ENCODE peak calls at places on chromosomes 12 and 14, in four cellular contexts. S, F, L and K are unnamed samples. For H3K4me1, the result is how much of the 10 kb centered on the place peaks cover.

GRCh38 chr14:53325176-53325806 is 172.2 kb upstream of the DDHD1 start:
- DNase-seq in S (peak), F (no peak), L (no peak), K (no peak)

GRCh38 chr14:22549981-22550670 is 38.9 kb downstream of the DAD1 start:
- DNase-seq in S (peak), F (no peak), L (peak), K (no peak)

GRCh38 chr12:3178671-3179413 is 101.7 kb downstream of the TSPAN9 start:
- DNase-seq in S (no peak), F (no peak), L (no peak), K (no peak)

GRCh38 chr12:82968644-82969339 is 282.1 kb downstream of the TMTC2 start:
- DNase-seq in S (peak), F (no peak), L (no peak), K (no peak)

GRCh38 chr14:33805593-33805992 is 145.3 kb downstream of the EGLN3 start:
- DNase-seq in S (no peak), F (no peak), L (no peak), K (peak)

GRCh38 chr14:47278233-47278842 is 397.1 kb downstream of the MDGA2 start:
- DNase-seq in S (peak), F (no peak), L (peak), K (peak)

GRCh38 chr12:22437031-22437806 is 102.7 kb upstream of the ST8SIA1 start:
- DNase-seq in S (no peak), F (no peak), L (peak), K (peak)

GRCh38 chr12:101782544-101782855 is 43.2 kb upstream of the SYCP3 start:
- DNase-seq in S (no peak), F (no peak), L (peak), K (no peak)

GRCh38 chr12:123044351-123044750 is 63.9 kb downstream of the ARL6IP4 start:
- DNase-seq in S (no peak), F (no peak), L (no peak), K (no peak)

GRCh38 chr14:92680781-92681650 is 67.4 kb downstream of the LGMN start:
- DNase-seq in S (peak), F (peak), L (peak), K (peak)

GRCh38 chr12:124338448-124338847 is 43.6 kb downstream of the RFLNA start:
- DNase-seq in S (no peak), F (no peak), L (no peak), K (no peak)

GRCh38 chr12:97211421-97211820 is 251.2 kb upstream of the RMST start:
- DNase-seq in S (no peak), F (no peak), L (no peak), K (no peak)

GRCh38 chr12:71216725-71217579 is 59.2 kb upstream of the TSPAN8 start:
- DNase-seq in S (peak), F (no peak), L (peak), K (peak)

GRCh38 chr12:31732926-31733548 is 4.2 kb upstream of the AMN1 start:
- DNase-seq in S (peak), F (no peak), L (peak), K (no peak)

GRCh38 chr12:2563709-2564108 is 231.1 kb upstream of the FKBP4 start:
- DNase-seq in S (no peak), F (no peak), L (no peak), K (no peak)

GRCh38 chr14:92695562-92695961 is 52.9 kb downstream of the LGMN start:
- DNase-seq in S (no peak), F (no peak), L (no peak), K (no peak)

GRCh38 chr12:70408004-70408790 is 42.1 kb downstream of the KCNMB4 start:
- DNase-seq in S (no peak), F (no peak), L (no peak), K (no peak)

GRCh38 chr12:68098939-68099338 is 60.6 kb downstream of the IFNG start:
- DNase-seq in S (no peak), F (no peak), L (no peak), K (no peak)

GRCh38 chr12:117071009-117071408 is 28.2 kb downstream of the TESC start:
- DNase-seq in S (no peak), F (no peak), L (no peak), K (no peak)

GRCh38 chr12:117068492-117068891 is 30.7 kb downstream of the TESC start:
- DNase-seq in S (no peak), F (no peak), L (no peak), K (no peak)

GRCh38 chr12:117067638-117068037 is 31.6 kb downstream of the TESC start:
- DNase-seq in S (no peak), F (no peak), L (no peak), K (no peak)

GRCh38 chr12:117069926-117070900 is 29.0 kb downstream of the TESC start:
- DNase-seq in S (no peak), F (peak), L (no peak), K (no peak)

GRCh38 chr12:117069126-117069788 is 30.0 kb downstream of the TESC start:
- DNase-seq in S (no peak), F (no peak), L (no peak), K (no peak)
- H3K4me1 ChIP-seq in S (under half), F (half or more), L (under half), K (under half)

DNA sequence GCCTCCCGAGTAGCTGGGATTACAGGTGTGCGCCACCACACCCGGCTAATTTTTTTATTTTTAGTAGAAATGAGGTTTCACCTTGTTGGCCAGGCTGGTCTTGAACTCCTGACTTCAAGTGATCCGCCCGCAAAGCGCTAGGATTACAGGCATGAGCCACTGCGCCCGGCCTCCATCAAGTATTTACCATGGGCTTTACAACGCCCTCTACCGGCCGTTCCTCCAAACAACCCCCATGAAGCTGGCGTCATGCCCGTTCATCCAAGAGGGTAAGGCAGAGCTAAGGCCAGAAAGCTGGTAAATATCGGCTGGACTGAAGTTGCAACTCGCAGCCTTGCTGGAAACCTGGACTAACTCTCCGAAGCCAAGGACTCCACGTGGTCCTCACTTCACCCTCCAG is 41.6 kb downstream of the RNF34 start:
- DNase-seq in S (peak), F (no peak), L (no peak), K (no peak)
- TF ChIP-seq CTCF in S (peak), F (no peak), L (no peak), K (no peak)

DNA sequence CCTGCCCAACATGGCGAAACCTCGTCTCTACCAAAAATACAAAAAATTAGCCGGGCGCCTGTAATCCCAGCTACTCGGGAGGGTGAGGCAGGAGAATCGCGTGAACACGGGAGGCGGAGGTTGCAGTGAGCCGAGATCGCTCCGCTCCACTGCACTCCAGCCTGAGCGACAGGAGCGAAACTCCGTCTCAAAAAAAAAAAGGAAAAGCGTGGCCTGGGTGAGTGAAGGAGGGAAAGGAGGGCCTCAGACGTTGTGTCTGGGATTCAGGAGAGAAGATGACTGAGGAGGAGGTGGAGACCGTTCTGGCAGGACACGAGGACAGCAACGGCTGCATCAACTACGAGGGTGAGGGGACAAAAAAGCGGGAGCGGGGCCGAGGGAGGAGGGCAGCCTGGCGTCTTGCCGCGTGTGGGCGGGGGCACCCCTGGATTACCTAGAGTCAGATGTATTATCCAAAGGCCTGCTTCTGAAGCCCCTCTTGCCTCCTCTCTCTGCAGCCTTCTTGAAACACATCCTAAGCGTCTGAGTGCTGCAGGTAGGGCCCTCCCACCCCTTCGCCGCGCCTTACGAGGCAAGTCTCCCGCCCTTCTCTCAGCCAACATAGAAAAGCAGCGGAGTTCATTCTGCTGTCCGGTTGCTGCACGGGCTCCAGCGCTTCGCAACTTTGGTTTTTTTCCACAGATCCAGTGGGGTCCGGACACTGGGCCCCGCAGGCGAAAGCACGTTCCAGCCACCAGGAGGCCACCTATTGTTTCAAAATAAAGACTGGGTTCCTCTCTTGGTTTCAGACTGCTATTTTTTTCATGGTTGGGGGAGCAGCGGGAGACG is 744 bp upstream of the MYL6 start:
- DNase-seq in S (peak), F (peak), L (peak), K (peak)
- H3K4me1 ChIP-seq in S (under half), F (under half), L (under half), K (under half)

GRCh38 chr14:104685216-104685997 is 4.0 kb upstream of the INF2 start:
- DNase-seq in S (no peak), F (no peak), L (peak), K (no peak)
- TF ChIP-seq CTCF in S (no peak), F (no peak), L (no peak), K (no peak)

DNA sequence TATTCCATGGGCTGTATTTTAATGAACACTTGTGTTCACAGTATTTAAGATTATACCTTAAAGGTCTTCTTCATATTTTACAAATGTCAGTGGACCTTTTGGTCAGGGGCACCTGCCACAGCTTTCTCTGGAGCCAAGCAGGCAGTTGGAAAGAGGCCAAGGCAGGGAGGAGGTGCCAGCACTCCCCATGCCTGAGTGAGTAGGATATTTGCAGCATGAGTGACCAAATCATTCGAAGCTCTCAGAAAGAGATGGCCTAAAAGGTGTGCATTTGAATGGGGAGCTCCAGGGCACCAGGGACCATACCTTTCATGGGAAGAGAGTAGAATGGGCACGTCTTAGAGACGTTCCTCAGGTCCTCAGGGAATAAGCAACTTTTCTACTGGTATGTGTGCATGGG is 121.6 kb downstream of the GPR135 start:
- DNase-seq in S (no peak), F (no peak), L (no peak), K (peak)
- H3K4me1 ChIP-seq in S (under half), F (under half), L (under half), K (half or more)

GRCh38 chr12:77065361-77066204 is at the start of gene E2F7:
- DNase-seq in S (peak), F (peak), L (peak), K (peak)
- TF ChIP-seq CTCF in S (no peak), F (no peak), L (no peak), K (no peak)

GRCh38 chr12:27210187-27210586 is 33.9 kb upstream of the STK38L start:
- DNase-seq in S (no peak), F (no peak), L (no peak), K (no peak)

GRCh38 chr12:27206801-27207502 is 37.1 kb upstream of the STK38L start:
- DNase-seq in S (no peak), F (no peak), L (no peak), K (no peak)

GRCh38 chr12:27208414-27208750 is 35.7 kb upstream of the STK38L start:
- DNase-seq in S (no peak), F (no peak), L (no peak), K (no peak)

GRCh38 chr12:27209257-27209910 is 34.7 kb upstream of the STK38L start:
- DNase-seq in S (no peak), F (no peak), L (no peak), K (no peak)

DNA sequence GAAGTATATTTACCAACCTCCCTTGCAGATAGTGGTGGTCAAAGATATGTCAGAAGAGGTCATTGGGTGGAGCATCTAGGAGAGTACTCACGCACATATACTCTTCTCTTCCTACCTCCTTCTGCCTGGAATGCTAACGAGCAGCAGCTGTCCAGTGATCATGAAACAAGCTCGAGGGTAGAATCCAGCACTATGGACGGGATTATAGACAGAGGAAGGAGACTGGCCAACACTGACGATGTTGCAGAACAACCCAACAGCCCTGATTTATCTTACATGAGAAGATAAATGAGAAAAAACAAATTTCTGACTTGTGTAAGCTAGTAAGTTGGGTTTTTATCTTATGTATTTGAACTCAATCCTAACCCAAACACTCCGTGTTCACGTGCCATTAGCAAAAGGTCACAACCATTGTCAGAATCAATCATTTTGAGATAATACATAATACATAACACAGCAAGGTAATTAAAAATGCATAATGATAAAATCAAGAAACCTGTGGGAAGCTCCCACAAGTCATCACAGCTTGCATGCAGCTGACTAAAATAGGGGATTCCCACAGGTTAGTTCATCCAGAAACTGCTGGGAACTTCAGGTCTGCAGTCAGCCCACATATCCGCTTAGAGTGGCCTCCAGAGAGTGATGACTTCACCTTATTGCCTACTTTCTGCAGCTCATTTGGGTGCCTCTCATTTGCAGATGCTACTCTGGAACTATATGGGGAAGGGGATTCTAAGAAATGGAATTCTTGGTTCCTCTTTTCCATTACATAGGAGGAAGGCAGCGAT is 36.3 kb upstream of the STK38L start:
- DNase-seq in S (no peak), F (no peak), L (peak), K (no peak)
- H3K4me1 ChIP-seq in S (under half), F (under half), L (under half), K (under half)

GRCh38 chr12:49108958-49109404 is 1.7 kb downstream of the LMBR1L start:
- DNase-seq in S (no peak), F (peak), L (peak), K (peak)

GRCh38 chr12:49105504-49106120 is 5.0 kb downstream of the LMBR1L start:
- DNase-seq in S (no peak), F (no peak), L (peak), K (no peak)

GRCh38 chr12:49109631-49110172 is 945 bp downstream of the LMBR1L start:
- DNase-seq in S (no peak), F (no peak), L (peak), K (no peak)

GRCh38 chr12:49111206-49111605 is 559 bp upstream of the LMBR1L start:
- DNase-seq in S (no peak), F (no peak), L (peak), K (no peak)

GRCh38 chr12:49110191-49111155 is at the start of gene LMBR1L:
- DNase-seq in S (peak), F (peak), L (peak), K (peak)
- TF ChIP-seq CTCF in S (peak), F (peak), L (peak), K (no peak)

DNA sequence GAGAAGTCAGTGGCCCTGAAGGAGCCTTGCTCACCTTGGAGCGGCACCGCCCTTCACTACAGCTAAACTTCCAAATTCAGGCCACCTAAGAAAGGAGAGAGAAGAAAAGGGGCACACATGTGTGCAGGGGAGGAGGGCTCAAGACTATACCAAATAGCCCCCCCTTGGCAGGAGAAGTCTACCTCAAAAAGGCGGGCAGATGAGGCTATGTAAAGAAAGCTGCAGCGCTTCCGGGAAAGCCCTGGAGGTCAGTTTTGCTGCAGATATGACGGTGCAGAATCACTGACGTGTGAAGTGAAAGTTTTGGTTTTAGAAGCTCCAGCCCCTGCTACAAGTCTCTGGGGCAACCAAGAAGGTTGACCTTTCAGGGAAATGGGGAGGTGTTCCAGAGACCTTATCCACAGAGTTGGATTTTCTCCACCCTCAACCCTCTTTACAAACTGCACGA is 48.2 kb upstream of the PNMA1 start:
- DNase-seq in S (no peak), F (no peak), L (no peak), K (no peak)
- H3K4me1 ChIP-seq in S (under half), F (half or more), L (under half), K (half or more)